ENCODE peak calls at places on chromosome 14, in ten cellular contexts. T, Z, N, J, G, P, W, Y, R and X are unnamed samples.

GRCh38 chr14:55832122-55832911 is 252.3 kb downstream of the KTN1 start:
- DNase-seq in R (no peak), P (no peak), Y (no peak), N (no peak), Z (no peak), T (peak), W (no peak), G (no peak), J (no peak), X (no peak)

GRCh38 chr14:28766505-28767238 is at the start of gene FOXG1:
- DNase-seq in G (peak), P (peak), T (peak), Y (no peak), Z (no peak), W (no peak), N (no peak), J (no peak), R (no peak), X (no peak)

GRCh38 chr14:68945585-68946289 is 33.4 kb downstream of the ACTN1 start:
- DNase-seq in G (no peak), J (no peak), Z (no peak), T (no peak), R (no peak), W (no peak), N (no peak), P (no peak), Y (no peak), X (no peak)

GRCh38 chr14:23209651-23210423 is 26.4 kb upstream of the SLC7A8 start:
- DNase-seq in R (no peak), J (no peak), T (no peak), Z (no peak), N (no peak), P (no peak), Y (no peak), W (no peak), G (no peak), X (no peak)

GRCh38 chr14:98369344-98369743 is 902.7 kb downstream of the BCL11B start:
- DNase-seq in W (no peak), T (no peak), R (no peak), J (no peak), Y (no peak), P (no peak), Z (no peak), N (no peak), G (no peak), X (no peak)

GRCh38 chr14:31752867-31753661 is 191.9 kb downstream of the NUBPL start:
- DNase-seq in P (no peak), T (no peak), G (no peak), Y (no peak), J (no peak), Z (no peak), R (no peak), N (no peak), W (no peak), X (no peak)

GRCh38 chr14:81245771-81246170 is 25.0 kb upstream of the GTF2A1 start:
- DNase-seq in Y (no peak), J (no peak), P (no peak), N (no peak), R (no peak), G (peak), W (no peak), T (no peak), Z (peak), X (peak)

GRCh38 chr14:68104518-68104917 is 284.9 kb downstream of the RAD51B start:
- DNase-seq in Y (no peak), J (no peak), T (peak), W (peak), P (no peak), Z (no peak), N (peak), R (no peak), G (peak), X (no peak)

GRCh38 chr14:94944636-94945258 is 174.8 kb upstream of the GSC start:
- DNase-seq in Y (no peak), N (no peak), G (no peak), J (no peak), T (no peak), Z (no peak), P (no peak), R (no peak), W (no peak), X (no peak)

GRCh38 chr14:93186961-93187360 is 1.8 kb downstream of the LYSET start:
- DNase-seq in P (no peak), G (no peak), W (no peak), N (no peak), T (no peak), Y (no peak), R (no peak), J (no peak), Z (no peak), X (no peak)

GRCh38 chr14:93185333-93185688 is 194 bp downstream of the LYSET start:
- DNase-seq in P (no peak), G (no peak), W (no peak), J (no peak), Z (no peak), T (no peak), Y (no peak), N (no peak), R (no peak), X (no peak)

GRCh38 chr14:93183596-93184317 is 940 bp downstream of the MOAP1 start:
- DNase-seq in J (no peak), R (no peak), G (no peak), Z (peak), N (no peak), Y (no peak), P (no peak), W (no peak), T (no peak), X (no peak)

GRCh38 chr14:93184391-93185332 is at the start of the genes LYSET and MOAP1:
- DNase-seq in J (peak), P (peak), Z (peak), Y (peak), T (peak), W (no peak), G (peak), R (peak), N (peak), X (peak)

GRCh38 chr14:93186461-93186860 is 1.3 kb downstream of the LYSET start:
- DNase-seq in P (no peak), T (no peak), Y (no peak), W (no peak), Z (no peak), N (no peak), G (no peak), J (no peak), R (no peak), X (no peak)
- H3K4me3 ChIP-seq in P (no peak), T (no peak), Y (no peak), W (no peak), Z (no peak), N (no peak), G (no peak), J (no peak), R (no peak), X (no peak)

DNA sequence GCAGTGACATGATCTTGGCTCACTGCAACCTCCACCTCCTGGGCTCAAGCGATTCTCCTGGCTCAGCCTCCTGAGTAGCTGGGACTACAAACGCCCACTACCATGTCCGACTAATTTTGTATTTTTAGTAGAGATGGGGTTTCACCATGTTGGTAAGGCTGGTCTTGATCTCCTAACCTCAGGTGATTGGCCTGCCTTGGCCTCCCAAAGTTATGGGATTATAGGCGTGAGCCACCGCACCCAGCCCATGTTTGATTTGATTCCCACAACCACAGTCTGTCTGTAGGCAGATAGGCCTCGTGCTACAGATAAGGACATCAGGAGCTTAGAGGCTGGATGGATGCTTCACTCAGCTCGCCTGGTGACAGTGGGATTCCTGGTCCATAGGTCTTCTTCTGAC is 23.0 kb downstream of the EML1 start:
- DNase-seq in J (no peak), W (no peak), T (no peak), Y (no peak), P (no peak), G (no peak), R (no peak), Z (no peak), N (no peak), X (no peak)
- TF ChIP-seq CTCF in J (no peak), W (no peak), T (no peak), Y (no peak), P (no peak), G (no peak), R (no peak), Z (no peak), N (no peak), X (no peak)

GRCh38 chr14:75430526-75430925 is 2.7 kb downstream of the JDP2 start:
- DNase-seq in Y (peak), Z (no peak), W (no peak), R (no peak), P (no peak), T (no peak), N (no peak), J (no peak), G (peak), X (no peak)

GRCh38 chr14:75431011-75431410 is 3.2 kb downstream of the JDP2 start:
- DNase-seq in W (no peak), N (no peak), R (no peak), P (no peak), G (no peak), Y (no peak), J (no peak), T (no peak), Z (no peak), X (no peak)

GRCh38 chr14:75430106-75430505 is 2.3 kb downstream of the JDP2 start:
- DNase-seq in G (peak), N (no peak), R (no peak), W (no peak), P (no peak), Z (no peak), J (no peak), Y (peak), T (no peak), X (no peak)

GRCh38 chr14:75428230-75429104 is 645 bp downstream of the JDP2 start:
- DNase-seq in P (peak), Z (no peak), Y (no peak), R (no peak), W (no peak), T (no peak), N (no peak), J (peak), G (peak), X (no peak)

DNA sequence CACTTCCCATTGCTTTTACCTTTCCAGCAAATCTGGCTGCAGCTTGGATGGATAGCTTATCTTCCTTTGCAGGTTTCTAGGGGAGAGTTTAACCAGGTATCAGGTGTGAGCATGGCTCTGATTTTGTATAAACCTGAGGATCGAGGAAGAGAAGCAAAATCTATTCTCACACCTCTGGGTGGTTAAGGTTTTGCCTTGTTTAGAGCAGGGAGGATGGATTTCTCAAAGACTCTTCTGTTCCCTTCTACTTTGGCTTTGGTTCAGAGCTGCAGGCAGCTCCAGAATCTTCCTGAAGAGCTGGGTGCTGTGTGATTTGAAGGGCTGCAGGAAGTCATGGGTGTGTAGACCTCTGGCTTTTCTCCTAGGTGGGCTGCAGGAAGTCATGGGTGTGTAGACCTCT is 1.7 kb downstream of the JDP2 start:
- DNase-seq in Y (no peak), Z (no peak), G (no peak), P (no peak), N (no peak), R (no peak), J (no peak), W (no peak), T (no peak), X (no peak)
- H3K4me3 ChIP-seq in Y (peak), Z (no peak), G (peak), P (peak), N (peak), R (peak), J (no peak), W (peak), T (peak), X (peak)

DNA sequence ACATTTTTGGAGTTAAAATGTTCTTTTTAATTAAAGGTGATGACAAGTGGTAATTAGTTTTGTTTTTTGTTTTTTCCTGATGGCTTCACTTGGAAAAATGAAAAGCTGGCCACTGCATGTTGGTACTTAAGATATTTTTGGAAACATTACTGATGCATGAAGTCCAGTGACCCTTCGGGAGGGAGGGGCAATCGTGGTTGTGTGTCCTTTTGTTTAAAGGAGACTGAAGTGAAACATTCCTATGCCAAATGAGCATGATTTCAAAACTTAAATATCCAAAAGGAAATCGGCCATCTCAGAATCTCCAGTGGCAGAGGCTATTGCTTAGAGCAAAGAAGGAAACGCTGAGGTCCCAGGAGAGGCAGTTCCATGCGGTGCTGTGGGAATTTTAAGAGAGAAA is 20.1 kb downstream of the LTBP2 start:
- DNase-seq in G (peak), J (no peak), Z (no peak), R (no peak), W (no peak), T (no peak), Y (no peak), P (no peak), N (no peak), X (no peak)
- TF ChIP-seq CTCF in G (no peak), J (no peak), Z (no peak), R (no peak), W (no peak), T (no peak), Y (no peak), P (no peak), N (no peak), X (no peak)

GRCh38 chr14:21524575-21525518 is 1.3 kb downstream of the SALL2 start:
- DNase-seq in P (no peak), Y (no peak), G (no peak), R (no peak), N (no peak), J (no peak), W (no peak), T (no peak), Z (no peak), X (no peak)
- H3K4me3 ChIP-seq in P (peak), Y (peak), G (peak), R (peak), N (no peak), J (peak), W (peak), T (peak), Z (no peak), X (peak)